ENCODE peak calls at places on chromosomes 6 and 20, in eight cellular contexts. One of them, this sample, is unnamed. For H3K4me1, the result is how much of the 10 kb centered on the place peaks cover.

GRCh38 chr6:116405147-116405546 is 34.4 kb downstream of the DSE start:
- DNase-seq in left ventricle myocardium inferior: no peak
- DNase-seq in H9: no peak
- DNase-seq in pancreas: no peak
- DNase-seq in heart left ventricle: no peak
- DNase-seq in thyroid gland: no peak
- DNase-seq in upper lobe of right lung: no peak
- DNase-seq in neural progenitor cell: peak
- DNase-seq in this sample: no peak

GRCh38 chr6:72401865-72402264 is 220.0 kb upstream of the KCNQ5 start:
- DNase-seq in left ventricle myocardium inferior: no peak
- DNase-seq in H9: no peak
- DNase-seq in pancreas: no peak
- DNase-seq in heart left ventricle: no peak
- DNase-seq in thyroid gland: no peak
- DNase-seq in upper lobe of right lung: no peak
- DNase-seq in neural progenitor cell: no peak
- DNase-seq in this sample: no peak

GRCh38 chr6:151016107-151016506 is 150.6 kb downstream of the MTHFD1L start:
- DNase-seq in left ventricle myocardium inferior: no peak
- DNase-seq in H9: no peak
- DNase-seq in pancreas: no peak
- DNase-seq in heart left ventricle: no peak
- DNase-seq in thyroid gland: no peak
- DNase-seq in upper lobe of right lung: no peak
- DNase-seq in neural progenitor cell: no peak
- DNase-seq in this sample: no peak

GRCh38 chr20:64131406-64131805 is 24.0 kb upstream of the NPBWR2 start:
- DNase-seq in left ventricle myocardium inferior: no peak
- DNase-seq in H9: no peak
- DNase-seq in pancreas: no peak
- DNase-seq in heart left ventricle: no peak
- DNase-seq in thyroid gland: no peak
- DNase-seq in upper lobe of right lung: peak
- DNase-seq in neural progenitor cell: no peak
- DNase-seq in this sample: no peak

GRCh38 chr6:79167931-79168694 is 66.4 kb downstream of the HMGN3 start:
- DNase-seq in left ventricle myocardium inferior: no peak
- DNase-seq in H9: no peak
- DNase-seq in pancreas: no peak
- DNase-seq in heart left ventricle: no peak
- DNase-seq in thyroid gland: no peak
- DNase-seq in upper lobe of right lung: no peak
- DNase-seq in neural progenitor cell: no peak
- DNase-seq in this sample: no peak

GRCh38 chr6:41177287-41177686 is 14.4 kb upstream of the TREM2 start:
- DNase-seq in left ventricle myocardium inferior: no peak
- DNase-seq in H9: no peak
- DNase-seq in pancreas: no peak
- DNase-seq in heart left ventricle: no peak
- DNase-seq in thyroid gland: no peak
- DNase-seq in upper lobe of right lung: no peak
- DNase-seq in neural progenitor cell: no peak
- DNase-seq in this sample: no peak

GRCh38 chr20:10131612-10132345 is 86.9 kb upstream of the SNAP25 start:
- DNase-seq in left ventricle myocardium inferior: peak
- DNase-seq in H9: peak
- DNase-seq in pancreas: peak
- DNase-seq in heart left ventricle: peak
- DNase-seq in thyroid gland: peak
- DNase-seq in upper lobe of right lung: no peak
- DNase-seq in neural progenitor cell: peak
- DNase-seq in this sample: no peak

GRCh38 chr6:160272707-160273106 is 14.1 kb upstream of the SLC22A2 start:
- DNase-seq in left ventricle myocardium inferior: no peak
- DNase-seq in H9: no peak
- DNase-seq in pancreas: no peak
- DNase-seq in heart left ventricle: no peak
- DNase-seq in thyroid gland: no peak
- DNase-seq in upper lobe of right lung: no peak
- DNase-seq in neural progenitor cell: no peak
- DNase-seq in this sample: no peak

GRCh38 chr6:33633462-33634158 is 12.5 kb downstream of the ITPR3 start:
- DNase-seq in left ventricle myocardium inferior: peak
- DNase-seq in H9: peak
- DNase-seq in pancreas: peak
- DNase-seq in heart left ventricle: peak
- DNase-seq in thyroid gland: peak
- DNase-seq in upper lobe of right lung: peak
- DNase-seq in neural progenitor cell: peak
- DNase-seq in this sample: no peak

GRCh38 chr6:122035193-122035592 is 364.3 kb upstream of the HSF2 start:
- DNase-seq in left ventricle myocardium inferior: no peak
- DNase-seq in H9: no peak
- DNase-seq in pancreas: no peak
- DNase-seq in heart left ventricle: no peak
- DNase-seq in thyroid gland: no peak
- DNase-seq in upper lobe of right lung: no peak
- DNase-seq in neural progenitor cell: no peak
- DNase-seq in this sample: no peak

GRCh38 chr6:149335924-149336323 is 18.4 kb downstream of the TAB2 start:
- DNase-seq in left ventricle myocardium inferior: no peak
- DNase-seq in H9: no peak
- DNase-seq in pancreas: no peak
- DNase-seq in heart left ventricle: no peak
- DNase-seq in thyroid gland: no peak
- DNase-seq in upper lobe of right lung: no peak
- DNase-seq in neural progenitor cell: no peak
- DNase-seq in this sample: peak

GRCh38 chr6:140366991-140367390 is 992.5 kb upstream of the CITED2 start:
- DNase-seq in left ventricle myocardium inferior: no peak
- DNase-seq in H9: no peak
- DNase-seq in pancreas: no peak
- DNase-seq in heart left ventricle: no peak
- DNase-seq in thyroid gland: no peak
- DNase-seq in upper lobe of right lung: no peak
- DNase-seq in neural progenitor cell: no peak
- DNase-seq in this sample: peak

GRCh38 chr6:166928644-166929515 is 27.5 kb downstream of the RNASET2 start:
- DNase-seq in left ventricle myocardium inferior: no peak
- DNase-seq in H9: no peak
- DNase-seq in pancreas: no peak
- DNase-seq in heart left ventricle: no peak
- DNase-seq in thyroid gland: peak
- DNase-seq in upper lobe of right lung: no peak
- DNase-seq in neural progenitor cell: no peak
- DNase-seq in this sample: no peak

GRCh38 chr20:56465997-56466396 is 2.4 kb upstream of the RTF2 start:
- DNase-seq in left ventricle myocardium inferior: no peak
- DNase-seq in H9: no peak
- DNase-seq in pancreas: no peak
- DNase-seq in heart left ventricle: no peak
- DNase-seq in thyroid gland: no peak
- DNase-seq in upper lobe of right lung: no peak
- DNase-seq in neural progenitor cell: no peak
- DNase-seq in this sample: no peak
- H3K4me1 ChIP-seq in left ventricle myocardium inferior: under half
- H3K4me1 ChIP-seq in H9: under half
- H3K4me1 ChIP-seq in pancreas: under half
- H3K4me1 ChIP-seq in heart left ventricle: under half
- H3K4me1 ChIP-seq in thyroid gland: under half
- H3K4me1 ChIP-seq in upper lobe of right lung: under half
- H3K4me1 ChIP-seq in neural progenitor cell: under half
- H3K4me1 ChIP-seq in this sample: under half

GRCh38 chr6:152204584-152204983 is 397.1 kb downstream of the ESR1 start:
- DNase-seq in left ventricle myocardium inferior: no peak
- DNase-seq in H9: no peak
- DNase-seq in pancreas: no peak
- DNase-seq in heart left ventricle: no peak
- DNase-seq in thyroid gland: no peak
- DNase-seq in upper lobe of right lung: no peak
- DNase-seq in neural progenitor cell: no peak
- DNase-seq in this sample: no peak
- H3K27ac ChIP-seq in left ventricle myocardium inferior: no peak
- H3K27ac ChIP-seq in H9: no peak
- H3K27ac ChIP-seq in pancreas: no peak
- H3K27ac ChIP-seq in heart left ventricle: no peak
- H3K27ac ChIP-seq in thyroid gland: no peak
- H3K27ac ChIP-seq in upper lobe of right lung: no peak
- H3K27ac ChIP-seq in neural progenitor cell: no peak
- H3K27ac ChIP-seq in this sample: no peak

GRCh38 chr6:8588176-8588575 is 152.8 kb upstream of the SLC35B3 start:
- DNase-seq in left ventricle myocardium inferior: no peak
- DNase-seq in H9: no peak
- DNase-seq in pancreas: no peak
- DNase-seq in heart left ventricle: no peak
- DNase-seq in thyroid gland: no peak
- DNase-seq in upper lobe of right lung: no peak
- DNase-seq in neural progenitor cell: no peak
- DNase-seq in this sample: no peak

DNA sequence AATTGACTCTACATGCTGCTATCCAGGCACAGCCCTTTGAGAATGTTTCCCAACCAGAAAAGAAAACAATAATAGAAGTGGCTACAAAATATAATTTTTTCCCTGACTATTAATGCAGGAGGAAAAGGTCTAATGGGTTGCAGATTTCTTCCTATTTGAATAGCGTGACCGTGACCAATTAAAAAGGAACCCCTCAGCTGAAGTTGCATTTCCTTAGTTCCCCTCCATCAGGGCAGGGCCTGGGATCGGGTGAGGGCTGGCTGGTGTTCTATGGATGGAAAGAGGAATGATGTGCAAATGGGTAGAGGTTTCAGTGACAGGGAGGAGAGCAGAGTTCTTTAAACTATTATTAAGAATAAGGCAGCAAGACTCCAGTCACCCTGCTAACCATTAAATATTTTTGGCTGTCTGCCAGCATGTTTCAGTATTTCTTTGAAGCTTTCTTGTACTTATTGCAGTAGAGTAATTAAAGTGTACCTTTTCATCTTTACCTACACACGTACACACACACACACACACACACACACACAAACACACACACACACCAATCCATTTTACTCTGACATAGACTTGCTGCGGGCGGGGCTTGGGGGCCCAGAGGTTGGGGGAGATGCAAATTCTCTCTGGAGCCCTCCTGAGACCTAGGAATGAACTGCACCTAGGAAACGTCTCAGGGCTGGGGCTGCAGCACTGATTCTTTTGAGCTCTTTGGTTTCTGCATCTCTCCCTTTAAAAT is 154.8 kb upstream of the SLC35B3 start:
- DNase-seq in left ventricle myocardium inferior: no peak
- DNase-seq in H9: peak
- DNase-seq in pancreas: no peak
- DNase-seq in heart left ventricle: no peak
- DNase-seq in thyroid gland: peak
- DNase-seq in upper lobe of right lung: no peak
- DNase-seq in neural progenitor cell: peak
- DNase-seq in this sample: peak
- TF ChIP-seq CTCF in left ventricle myocardium inferior: no peak
- TF ChIP-seq CTCF in H9: peak
- TF ChIP-seq CTCF in pancreas: no peak
- TF ChIP-seq CTCF in heart left ventricle: no peak
- TF ChIP-seq CTCF in thyroid gland: no peak
- TF ChIP-seq CTCF in upper lobe of right lung: no peak
- TF ChIP-seq CTCF in neural progenitor cell: peak
- TF ChIP-seq CTCF in this sample: peak

DNA sequence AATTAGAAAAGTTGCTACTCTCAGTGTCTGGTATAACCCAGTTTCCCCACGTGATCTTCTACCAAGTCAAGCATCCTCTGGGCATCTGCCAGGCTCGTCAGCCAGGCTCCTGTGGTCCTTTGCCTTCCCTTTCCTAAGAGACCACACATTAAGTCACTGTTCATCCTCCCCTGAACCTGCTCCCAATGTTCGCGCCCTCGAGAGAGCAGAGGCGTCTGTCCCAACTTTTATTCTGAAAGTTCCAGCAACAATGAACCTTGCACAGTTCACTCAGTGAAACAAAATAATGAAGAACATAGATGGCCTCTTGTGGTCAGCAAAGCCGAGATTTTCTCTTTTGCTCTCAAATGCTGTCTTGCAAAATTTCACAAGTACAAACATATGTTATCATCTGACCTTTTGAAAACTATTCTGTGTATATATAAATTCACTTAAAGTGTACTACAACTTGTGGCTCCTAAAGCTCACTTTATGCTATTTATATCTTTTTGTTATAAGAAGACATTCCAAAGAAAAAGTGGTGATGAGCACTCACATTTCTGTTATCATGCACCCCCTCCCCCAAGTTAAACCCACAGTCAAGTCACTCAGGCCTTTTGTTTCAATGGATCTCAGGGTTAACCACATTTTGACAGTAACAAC is 39.2 kb upstream of the NHSL1 start:
- DNase-seq in left ventricle myocardium inferior: peak
- DNase-seq in H9: no peak
- DNase-seq in pancreas: no peak
- DNase-seq in heart left ventricle: peak
- DNase-seq in thyroid gland: peak
- DNase-seq in upper lobe of right lung: no peak
- DNase-seq in neural progenitor cell: no peak
- DNase-seq in this sample: no peak
- H3K4me1 ChIP-seq in left ventricle myocardium inferior: half or more
- H3K4me1 ChIP-seq in H9: under half
- H3K4me1 ChIP-seq in pancreas: under half
- H3K4me1 ChIP-seq in heart left ventricle: half or more
- H3K4me1 ChIP-seq in thyroid gland: under half
- H3K4me1 ChIP-seq in upper lobe of right lung: under half
- H3K4me1 ChIP-seq in neural progenitor cell: under half
- H3K4me1 ChIP-seq in this sample: under half

GRCh38 chr6:31559606-31559957 is 12.2 kb downstream of the NFKBIL1 start:
- DNase-seq in left ventricle myocardium inferior: no peak
- DNase-seq in H9: no peak
- DNase-seq in pancreas: no peak
- DNase-seq in heart left ventricle: no peak
- DNase-seq in thyroid gland: no peak
- DNase-seq in upper lobe of right lung: no peak
- DNase-seq in neural progenitor cell: no peak
- DNase-seq in this sample: no peak
- H3K27ac ChIP-seq in left ventricle myocardium inferior: peak
- H3K27ac ChIP-seq in H9: no peak
- H3K27ac ChIP-seq in pancreas: peak
- H3K27ac ChIP-seq in heart left ventricle: peak
- H3K27ac ChIP-seq in thyroid gland: peak
- H3K27ac ChIP-seq in upper lobe of right lung: peak
- H3K27ac ChIP-seq in neural progenitor cell: no peak
- H3K27ac ChIP-seq in this sample: no peak

GRCh38 chr6:99130897-99131873 is 183.4 kb upstream of the FBXL4 start:
- DNase-seq in left ventricle myocardium inferior: no peak
- DNase-seq in H9: no peak
- DNase-seq in pancreas: no peak
- DNase-seq in heart left ventricle: no peak
- DNase-seq in thyroid gland: no peak
- DNase-seq in upper lobe of right lung: no peak
- DNase-seq in neural progenitor cell: peak
- DNase-seq in this sample: no peak
- TF ChIP-seq CTCF in left ventricle myocardium inferior: peak
- TF ChIP-seq CTCF in H9: peak
- TF ChIP-seq CTCF in pancreas: no peak
- TF ChIP-seq CTCF in heart left ventricle: no peak
- TF ChIP-seq CTCF in thyroid gland: no peak
- TF ChIP-seq CTCF in upper lobe of right lung: no peak
- TF ChIP-seq CTCF in neural progenitor cell: peak
- TF ChIP-seq CTCF in this sample: no peak